ENCODE peak calls at places on chromosomes 13 and 19, in eight cellular contexts. I is lower lobe of right lung; K is tibial artery; U is CD4-positive, alpha-beta memory T cell; O is left ventricle myocardium inferior; G is IMR-90; A is iPS DF 6.9; B is aorta. Q is an unnamed sample.

GRCh38 chr13:20633802-20634201 is 66.8 kb downstream of the IFT88 start:
- DNase-seq in I (no peak), K (no peak), U (no peak), O (no peak), G (no peak), A (no peak), B (no peak), Q (no peak)

GRCh38 chr19:13094285-13094595 is 8.4 kb downstream of the LYL1 start:
- DNase-seq in I (no peak), K (no peak), U (peak; percentile 34), O (no peak), G (no peak), A (no peak), B (no peak), Q (no peak)

GRCh38 chr19:15779756-15780476 is 7.5 kb upstream of the OR10H5 start:
- DNase-seq in I (peak; percentile 62), K (peak; percentile 82), U (no peak), O (peak; percentile 73), G (no peak), A (no peak), B (peak; percentile 92), Q (no peak)

GRCh38 chr19:57888107-57888493 is 737 bp downstream of the ZNF814 start:
- DNase-seq in I (no peak), K (no peak), U (no peak), O (no peak), G (no peak), A (no peak), B (no peak), Q (no peak)

GRCh38 chr13:30971575-30971974 is 39.1 kb downstream of the TEX26 start:
- DNase-seq in I (no peak), K (no peak), U (no peak), O (no peak), G (peak; percentile 63), A (no peak), B (no peak), Q (no peak)

GRCh38 chr13:49098198-49098597 is 121.9 kb upstream of the MLNR start:
- DNase-seq in I (no peak), K (peak; percentile 71), U (no peak), O (no peak), G (peak; percentile 99), A (no peak), B (no peak), Q (no peak)

GRCh38 chr19:14318873-14319272 is 62.4 kb upstream of the ADGRE5 start:
- DNase-seq in I (peak; percentile 50), K (no peak), U (no peak), O (no peak), G (no peak), A (no peak), B (no peak), Q (no peak)

GRCh38 chr19:35316560-35316959 is 12.4 kb upstream of the CD22 start:
- DNase-seq in I (no peak), K (no peak), U (no peak), O (no peak), G (no peak), A (no peak), B (no peak), Q (no peak)

GRCh38 chr13:77343841-77344240 is 16.9 kb upstream of the MYCBP2 start:
- DNase-seq in I (no peak), K (no peak), U (no peak), O (no peak), G (no peak), A (no peak), B (no peak), Q (no peak)

GRCh38 chr13:30905932-30906383 is at the start of gene MEDAG:
- DNase-seq in I (peak; percentile 50), K (peak; percentile 95), U (no peak), O (peak; percentile 85), G (peak; percentile 57), A (no peak), B (peak; percentile 96), Q (no peak)

GRCh38 chr13:109355129-109355528 is 431.3 kb downstream of the IRS2 start:
- DNase-seq in I (no peak), K (no peak), U (no peak), O (no peak), G (no peak), A (no peak), B (no peak), Q (no peak)

GRCh38 chr13:85990397-85990796 is 191.2 kb upstream of the SLITRK6 start:
- DNase-seq in I (no peak), K (no peak), U (no peak), O (no peak), G (no peak), A (no peak), B (no peak), Q (no peak)

GRCh38 chr19:28878862-28879566 is 333.9 kb downstream of the UQCRFS1 start:
- DNase-seq in I (peak; percentile 64), K (no peak), U (no peak), O (peak; percentile 46), G (peak; percentile 71), A (peak; percentile 83), B (peak; percentile 87), Q (peak; percentile 90)

GRCh38 chr13:25462301-25463125 is 90.7 kb downstream of the ATP8A2 start:
- DNase-seq in I (no peak), K (no peak), U (no peak), O (no peak), G (no peak), A (no peak), B (no peak), Q (peak; percentile 37)

GRCh38 chr13:44523176-44524017 is 52.7 kb downstream of the TSC22D1 start:
- DNase-seq in I (no peak), K (no peak), U (no peak), O (no peak), G (peak; percentile 79), A (no peak), B (no peak), Q (no peak)

GRCh38 chr19:52722062-52723005 is 12.5 kb downstream of the ZNF611 start:
- DNase-seq in I (no peak), K (no peak), U (no peak), O (no peak), G (peak; percentile 93), A (no peak), B (no peak), Q (no peak)

GRCh38 chr13:71148391-71148790 is 718.6 kb downstream of the DACH1 start:
- DNase-seq in I (no peak), K (no peak), U (no peak), O (no peak), G (no peak), A (no peak), B (no peak), Q (no peak)

GRCh38 chr19:6211632-6212402 is 68.0 kb downstream of the MLLT1 start:
- DNase-seq in I (peak; percentile 30), K (no peak), U (no peak), O (no peak), G (no peak), A (no peak), B (no peak), Q (no peak)

GRCh38 chr19:55210120-55210493 is 806 bp upstream of the PTPRH start:
- DNase-seq in I (no peak), K (no peak), U (no peak), O (no peak), G (peak; percentile 98), A (no peak), B (no peak), Q (no peak)

GRCh38 chr19:1270854-1271527 is 1.9 kb downstream of the CIRBP start:
- DNase-seq in I (no peak), K (no peak), U (peak; percentile 43), O (no peak), G (no peak), A (no peak), B (no peak), Q (no peak)
- H3K4me1 ChIP-seq in I (peaks cover 85% of the 10 kb centered on the region), K (peaks cover 10% of the 10 kb centered on the region), U (peaks cover 79% of the 10 kb centered on the region), O (peaks cover 90% of the 10 kb centered on the region), G (peaks cover 37% of the 10 kb centered on the region), A (peaks cover 7% of the 10 kb centered on the region), B (no peaks in the 10 kb centered on the region), Q (peaks cover 60% of the 10 kb centered on the region)

GRCh38 chr19:2813235-2814160 is 6.2 kb upstream of the ZNF554 start:
- DNase-seq in I (no peak), K (no peak), U (no peak), O (no peak), G (no peak), A (no peak), B (no peak), Q (no peak)
- H3K4me1 ChIP-seq in I (no peaks in the 10 kb centered on the region), K (no peaks in the 10 kb centered on the region), U (no peaks in the 10 kb centered on the region), O (no peaks in the 10 kb centered on the region), G (no peaks in the 10 kb centered on the region), A (no peaks in the 10 kb centered on the region), B (no peaks in the 10 kb centered on the region), Q (no peaks in the 10 kb centered on the region)

DNA sequence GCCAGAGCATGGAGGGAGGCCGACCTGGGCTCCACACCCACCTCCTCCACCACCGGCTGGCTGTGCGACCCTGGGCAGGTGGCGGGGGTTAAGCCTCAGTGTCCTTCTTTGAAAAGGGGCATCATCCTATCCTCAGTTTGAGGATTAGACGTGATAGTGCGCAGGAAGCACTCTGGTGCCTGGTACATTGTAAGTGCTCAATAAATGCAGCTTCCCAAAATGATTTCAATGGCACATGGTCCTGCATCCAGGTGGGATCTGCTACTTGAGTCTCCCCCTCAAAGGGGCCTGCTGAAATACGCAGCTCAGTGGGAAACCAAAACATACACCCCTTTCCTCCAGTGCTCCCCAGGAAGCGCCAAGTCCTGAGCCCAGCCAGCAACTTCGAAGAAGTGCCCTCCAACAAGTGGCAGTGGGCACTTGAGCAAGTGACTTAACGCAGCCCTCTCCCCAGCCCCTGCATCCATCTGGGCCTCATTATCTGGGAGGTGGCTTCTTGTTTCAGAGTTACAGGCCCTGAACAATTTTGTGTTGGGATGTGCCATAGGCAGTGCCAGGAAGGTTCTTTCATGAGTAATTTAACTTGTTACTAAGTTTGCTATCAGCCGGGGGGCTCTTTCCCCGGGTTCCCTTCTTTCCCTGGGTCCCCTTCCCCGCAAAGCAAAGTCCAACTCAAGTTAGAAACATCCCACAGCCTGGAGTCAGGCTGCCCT is 17.9 kb downstream of the ACTN4 start:
- DNase-seq in I (no peak), K (no peak), U (no peak), O (no peak), G (no peak), A (no peak), B (no peak), Q (no peak)
- H3K4me1 ChIP-seq in I (peaks cover 100% of the 10 kb centered on the region), K (peaks cover 31% of the 10 kb centered on the region), U (peaks cover 93% of the 10 kb centered on the region), O (peaks cover 100% of the 10 kb centered on the region), G (peaks cover 64% of the 10 kb centered on the region), A (peaks cover 27% of the 10 kb centered on the region), B (peaks cover 2% of the 10 kb centered on the region), Q (peaks cover 64% of the 10 kb centered on the region)

GRCh38 chr19:38320969-38321339 is 1.3 kb downstream of the KCNK6 start:
- DNase-seq in I (no peak), K (no peak), U (no peak), O (no peak), G (no peak), A (no peak), B (no peak), Q (no peak)
- H3K4me1 ChIP-seq in I (peaks cover 57% of the 10 kb centered on the region), K (peaks cover 4% of the 10 kb centered on the region), U (peaks cover 43% of the 10 kb centered on the region), O (peaks cover 64% of the 10 kb centered on the region), G (peaks cover 6% of the 10 kb centered on the region), A (no peaks in the 10 kb centered on the region), B (no peaks in the 10 kb centered on the region), Q (peaks cover 11% of the 10 kb centered on the region)